ENCODE peak calls at places on chromosome 1, in five cellular contexts. R is HCEC 1CT, T is T follicular helper cell, G is NCI-H1417, O is hepatic stellate cell. X is an unnamed sample.
A peak's percentile ranks its signal among the peaks of the same experiment; 100 is the strongest.

GRCh38 chr1:108009603-108010195 is 44.7 kb upstream of the VAV3 start:
- DNase-seq in R (peak; percentile 25), O (no peak), G (no peak), T (no peak), X (no peak)

GRCh38 chr1:19799233-19799876 is 361 bp downstream of the TMCO4 start:
- DNase-seq in R (peak; percentile 49), G (peak; percentile 47), O (peak; percentile 66), T (peak; percentile 11), X (peak; percentile 9)

GRCh38 chr1:8211620-8212442 is 106.1 kb upstream of the SLC45A1 start:
- DNase-seq in G (no peak), O (peak; percentile 70), R (peak; percentile 100), T (no peak), X (no peak)

GRCh38 chr1:245121523-245121922 is 33.3 kb upstream of the KIF26B start:
- DNase-seq in R (no peak), T (no peak), G (no peak), O (no peak), X (no peak)

GRCh38 chr1:35605071-35605881 is 32.2 kb downstream of the TFAP2E start:
- DNase-seq in O (no peak), R (no peak), T (no peak), G (no peak), X (no peak)

GRCh38 chr1:180503274-180503862 is 991 bp upstream of the ACBD6 start:
- DNase-seq in R (peak; percentile 50), O (no peak), T (no peak), G (no peak), X (no peak)

GRCh38 chr1:161305872-161306519 is 3.8 kb downstream of the MPZ start:
- DNase-seq in R (no peak), G (peak; percentile 87), O (peak; percentile 40), T (peak; percentile 82), X (peak; percentile 63)

GRCh38 chr1:18965206-18966173 is 9.0 kb upstream of the IFFO2 start:
- DNase-seq in R (no peak), T (no peak), G (no peak), O (no peak), X (no peak)

GRCh38 chr1:201020647-201021332 is 2.7 kb downstream of the KIF21B start:
- DNase-seq in G (no peak), T (no peak), R (peak; percentile 16), O (no peak), X (no peak)

GRCh38 chr1:227764019-227764391 is 28.8 kb downstream of the SNAP47 start:
- DNase-seq in G (peak; percentile 21), T (no peak), O (no peak), R (no peak), X (no peak)

GRCh38 chr1:14686701-14687100 is 88.2 kb downstream of the KAZN start:
- DNase-seq in R (no peak), T (no peak), G (no peak), O (no peak), X (no peak)

X was measured in NCI-H2171 treated with DMSO at 0.1 percent for 48 hours.